ENCODE peak calls at places on chromosome 12, in ten cellular contexts. M is osteoblast; U is WERI-Rb-1; K is PC-3; I is mammary epithelial cell; C is colonic mucosa; E is tibial artery; H is CD4-positive, alpha-beta T cell; D is AG04450; G is GM23248. S is an unnamed sample. For H3K9me3, the result is how much of the 10 kb centered on the place peaks cover.

GRCh38 chr12:111192657-111193056 is 176.2 kb downstream of the PHETA1 start:
- DNase-seq in M (no peak), U (no peak), K (no peak), I (peak), C (no peak), E (no peak), H (no peak), D (no peak), G (peak), S (no peak)

GRCh38 chr12:3725267-3726115 is 27.4 kb downstream of the CRACR2A start:
- DNase-seq in M (peak), U (no peak), K (no peak), I (no peak), C (no peak), E (no peak), H (no peak), D (no peak), G (peak), S (no peak)

GRCh38 chr12:108789546-108789945 is 58.2 kb upstream of the CORO1C start:
- DNase-seq in M (peak), U (no peak), K (no peak), I (no peak), C (no peak), E (no peak), H (no peak), D (no peak), G (peak), S (no peak)

GRCh38 chr12:68094645-68095395 is 64.7 kb downstream of the IFNG start:
- DNase-seq in M (no peak), U (no peak), K (no peak), I (no peak), C (no peak), E (no peak), H (no peak), D (no peak), G (no peak), S (no peak)

GRCh38 chr12:110565919-110566871 is 16.9 kb downstream of the PPTC7 start:
- DNase-seq in M (no peak), U (no peak), K (peak), I (peak), C (no peak), E (no peak), H (no peak), D (no peak), G (no peak), S (no peak)

GRCh38 chr12:114319422-114319821 is 86.5 kb downstream of the TBX5 start:
- DNase-seq in M (no peak), U (no peak), K (no peak), I (no peak), C (no peak), E (no peak), H (no peak), D (no peak), G (peak), S (no peak)

GRCh38 chr12:80778005-80778541 is 61.4 kb downstream of the MYF5 start:
- DNase-seq in M (no peak), U (no peak), K (peak), I (peak), C (peak), E (peak), H (no peak), D (peak), G (peak), S (no peak)

GRCh38 chr12:111409403-111410228 is 3.9 kb downstream of the SH2B3 start:
- DNase-seq in M (peak), U (no peak), K (no peak), I (peak), C (no peak), E (peak), H (no peak), D (no peak), G (peak), S (no peak)

GRCh38 chr12:75744607-75745256 is 233.3 kb upstream of the KRR1 start:
- DNase-seq in M (no peak), U (no peak), K (no peak), I (no peak), C (no peak), E (no peak), H (no peak), D (no peak), G (no peak), S (no peak)

GRCh38 chr12:120939523-120939922 is 35.4 kb upstream of the SPPL3 start:
- DNase-seq in M (no peak), U (no peak), K (no peak), I (no peak), C (no peak), E (peak), H (no peak), D (no peak), G (no peak), S (no peak)

GRCh38 chr12:124790650-124791400 is 72.8 kb downstream of the SCARB1 start:
- DNase-seq in M (peak), U (no peak), K (no peak), I (no peak), C (no peak), E (no peak), H (no peak), D (no peak), G (no peak), S (no peak)

GRCh38 chr12:123036471-123037285 is 56.2 kb downstream of the ARL6IP4 start:
- DNase-seq in M (no peak), U (no peak), K (no peak), I (no peak), C (no peak), E (no peak), H (no peak), D (no peak), G (no peak), S (no peak)

GRCh38 chr12:29314421-29314820 is 66.6 kb downstream of the ERGIC2 start:
- DNase-seq in M (no peak), U (peak), K (no peak), I (no peak), C (no peak), E (no peak), H (no peak), D (no peak), G (no peak), S (no peak)

GRCh38 chr12:48969847-48970701 is 1.5 kb downstream of the WNT10B start:
- DNase-seq in M (peak), U (no peak), K (no peak), I (no peak), C (no peak), E (no peak), H (no peak), D (no peak), G (peak), S (no peak)

GRCh38 chr12:112881602-112882001 is 25.2 kb upstream of the OAS1 start:
- DNase-seq in M (no peak), U (peak), K (no peak), I (no peak), C (no peak), E (no peak), H (no peak), D (no peak), G (no peak), S (no peak)

GRCh38 chr12:6603095-6603567 is 4.0 kb downstream of the CHD4 start:
- DNase-seq in M (peak), U (peak), K (no peak), I (peak), C (peak), E (peak), H (peak), D (no peak), G (peak), S (no peak)

GRCh38 chr12:123942277-123942653 is 30.4 kb downstream of the CCDC92 start:
- DNase-seq in M (peak), U (no peak), K (peak), I (peak), C (no peak), E (no peak), H (no peak), D (peak), G (peak), S (no peak)

GRCh38 chr12:124448955-124449622 is 118.3 kb downstream of the NCOR2 start:
- DNase-seq in M (no peak), U (no peak), K (no peak), I (no peak), C (no peak), E (no peak), H (no peak), D (no peak), G (no peak), S (no peak)

GRCh38 chr12:25496098-25496587 is 56.9 kb downstream of the LMNTD1 start:
- DNase-seq in M (peak), U (no peak), K (no peak), I (no peak), C (no peak), E (no peak), H (no peak), D (no peak), G (peak), S (no peak)

GRCh38 chr12:54368709-54369596 is 4.7 kb upstream of the GPR84 start:
- DNase-seq in M (peak), U (peak), K (peak), I (peak), C (peak), E (peak), H (peak), D (peak), G (peak), S (peak)

GRCh38 chr12:112762753-112763152 is 28.8 kb upstream of the RPH3A start:
- DNase-seq in M (no peak), U (no peak), K (no peak), I (no peak), C (no peak), E (no peak), H (no peak), D (no peak), G (no peak), S (no peak)

GRCh38 chr12:108637222-108637621 is 3.5 kb upstream of the SELPLG start:
- DNase-seq in M (no peak), U (no peak), K (no peak), I (no peak), C (no peak), E (no peak), H (no peak), D (no peak), G (no peak), S (no peak)

GRCh38 chr12:130768120-130768519 is 52.0 kb upstream of the RIMBP2 start:
- DNase-seq in M (no peak), U (no peak), K (peak), I (peak), C (no peak), E (no peak), H (no peak), D (no peak), G (no peak), S (no peak)

GRCh38 chr12:92462049-92462448 is 240.7 kb upstream of the PLEKHG7 start:
- DNase-seq in M (no peak), U (no peak), K (no peak), I (no peak), C (no peak), E (no peak), H (no peak), D (no peak), G (no peak), S (no peak)

GRCh38 chr12:88375301-88375959 is 204.8 kb downstream of the KITLG start:
- DNase-seq in M (no peak), U (no peak), K (no peak), I (peak), C (no peak), E (no peak), H (no peak), D (no peak), G (no peak), S (no peak)

GRCh38 chr12:9880532-9880931 is 757 bp upstream of the KLRF2 start:
- DNase-seq in M (no peak), U (no peak), K (no peak), I (no peak), C (no peak), E (no peak), H (no peak), D (no peak), G (peak), S (no peak)

GRCh38 chr12:23694920-23695319 is 254.6 kb downstream of the SOX5 start:
- DNase-seq in M (no peak), U (no peak), K (no peak), I (no peak), C (no peak), E (no peak), H (no peak), D (no peak), G (no peak), S (no peak)

GRCh38 chr12:115597157-115597712 is 680.3 kb downstream of the MED13L start:
- DNase-seq in M (no peak), U (no peak), K (peak), I (peak), C (no peak), E (no peak), H (no peak), D (peak), G (peak), S (no peak)

GRCh38 chr12:83958997-83959396 is 953.6 kb downstream of the SLC6A15 start:
- DNase-seq in M (no peak), U (no peak), K (peak), I (peak), C (no peak), E (no peak), H (no peak), D (no peak), G (peak), S (no peak)

GRCh38 chr12:108482717-108483212 is 32.3 kb upstream of the FICD start:
- DNase-seq in M (no peak), U (no peak), K (peak), I (peak), C (no peak), E (no peak), H (no peak), D (no peak), G (peak), S (no peak)

GRCh38 chr12:131038961-131039360 is 85.3 kb downstream of the ADGRD1 start:
- DNase-seq in M (peak), U (no peak), K (no peak), I (no peak), C (no peak), E (no peak), H (no peak), D (no peak), G (no peak), S (no peak)

GRCh38 chr12:106499628-106500027 is 83.2 kb upstream of the RFX4 start:
- DNase-seq in M (no peak), U (no peak), K (no peak), I (no peak), C (no peak), E (no peak), H (no peak), D (no peak), G (no peak), S (no peak)

GRCh38 chr12:3138896-3139590 is 61.9 kb downstream of the TSPAN9 start:
- DNase-seq in M (peak), U (no peak), K (no peak), I (no peak), C (no peak), E (no peak), H (no peak), D (no peak), G (no peak), S (no peak)

GRCh38 chr12:91094036-91094660 is 17.1 kb downstream of the LUM start:
- DNase-seq in M (no peak), U (no peak), K (peak), I (peak), C (no peak), E (no peak), H (no peak), D (no peak), G (peak), S (no peak)

GRCh38 chr12:112841240-112841639 is 49.7 kb downstream of the RPH3A start:
- DNase-seq in M (no peak), U (no peak), K (no peak), I (no peak), C (no peak), E (no peak), H (no peak), D (no peak), G (no peak), S (no peak)

GRCh38 chr12:76441016-76441415 is 92.8 kb upstream of the BBS10 start:
- DNase-seq in M (no peak), U (no peak), K (no peak), I (no peak), C (no peak), E (no peak), H (no peak), D (no peak), G (no peak), S (no peak)

GRCh38 chr12:3049176-3049575 is 28.0 kb upstream of the TSPAN9 start:
- DNase-seq in M (peak), U (no peak), K (no peak), I (no peak), C (no peak), E (no peak), H (no peak), D (no peak), G (no peak), S (no peak)

DNA sequence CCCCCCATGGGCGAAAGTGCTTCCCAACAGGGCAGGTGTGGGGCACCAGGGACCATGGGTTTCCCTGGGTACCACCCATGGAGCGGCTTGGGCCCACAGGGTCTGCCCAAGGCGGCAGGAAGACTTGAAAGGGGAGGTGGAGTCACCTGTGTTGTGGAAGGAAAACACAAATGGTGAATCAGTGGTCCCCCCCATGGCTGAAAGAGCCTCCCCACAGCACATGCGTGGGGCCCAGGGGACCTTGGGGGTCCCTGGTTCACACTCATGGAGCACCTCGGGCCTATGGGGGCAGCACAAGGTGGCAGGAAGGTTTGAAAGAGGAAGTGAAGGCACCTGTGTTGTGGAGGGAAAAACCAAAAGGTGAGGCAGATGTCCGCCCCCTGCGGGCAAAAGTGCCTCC is 581.9 kb downstream of the ALG10 start:
- DNase-seq in M (no peak), U (no peak), K (no peak), I (no peak), C (no peak), E (no peak), H (no peak), D (no peak), G (no peak), S (no peak)
- H3K9me3 ChIP-seq in M (under half), U (under half), K (under half), I (under half), C (under half), E (half or more), H (half or more), D (half or more), G (under half), S (half or more)

DNA sequence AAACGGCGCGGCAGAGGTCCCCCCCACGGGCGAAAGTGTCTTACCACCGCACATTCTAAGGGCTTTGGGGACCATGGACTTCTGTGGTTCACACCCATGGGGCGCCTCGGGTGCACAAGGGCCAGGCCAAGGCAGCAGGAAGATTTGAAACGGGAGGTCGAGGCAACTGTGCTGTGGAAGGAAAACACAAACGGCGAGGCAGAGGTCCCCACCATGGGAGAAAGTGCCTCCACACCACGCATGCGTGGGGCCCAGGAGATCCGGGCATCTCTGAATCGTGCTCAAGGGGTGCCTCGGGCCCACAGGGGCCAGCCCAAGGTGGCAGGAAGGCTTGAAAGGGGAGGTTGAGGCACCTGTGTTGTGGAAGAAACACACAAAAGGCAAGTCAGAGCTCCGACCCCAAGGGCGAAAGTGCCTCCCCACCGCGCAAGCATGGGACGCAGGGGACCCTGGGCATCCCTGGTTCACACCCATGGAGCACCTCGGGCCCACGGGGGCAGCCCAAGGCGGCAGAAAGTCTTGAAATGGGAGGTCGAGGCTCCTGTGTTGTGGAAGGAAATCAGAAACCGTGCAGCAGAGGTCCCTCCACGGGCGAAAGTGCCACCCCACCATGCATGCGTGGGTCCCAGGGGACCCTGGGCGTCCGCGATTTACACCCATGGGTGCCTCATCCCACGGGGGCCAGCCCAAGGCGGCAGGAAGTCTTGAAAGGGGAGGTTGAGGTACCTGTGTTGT is 371.0 kb downstream of the ALG10 start:
- DNase-seq in M (peak), U (peak), K (no peak), I (no peak), C (no peak), E (peak), H (no peak), D (no peak), G (no peak), S (no peak)
- H3K9me3 ChIP-seq in M (under half), U (under half), K (under half), I (half or more), C (under half), E (under half), H (under half), D (half or more), G (under half), S (half or more)

GRCh38 chr12:195951-196350 is 18.0 kb downstream of the SLC6A12 start:
- DNase-seq in M (no peak), U (no peak), K (no peak), I (no peak), C (no peak), E (no peak), H (no peak), D (no peak), G (no peak), S (no peak)
- H3K9me3 ChIP-seq in M (under half), U (under half), K (under half), I (under half), C (under half), E (under half), H (under half), D (under half), G (under half), S (under half)

DNA sequence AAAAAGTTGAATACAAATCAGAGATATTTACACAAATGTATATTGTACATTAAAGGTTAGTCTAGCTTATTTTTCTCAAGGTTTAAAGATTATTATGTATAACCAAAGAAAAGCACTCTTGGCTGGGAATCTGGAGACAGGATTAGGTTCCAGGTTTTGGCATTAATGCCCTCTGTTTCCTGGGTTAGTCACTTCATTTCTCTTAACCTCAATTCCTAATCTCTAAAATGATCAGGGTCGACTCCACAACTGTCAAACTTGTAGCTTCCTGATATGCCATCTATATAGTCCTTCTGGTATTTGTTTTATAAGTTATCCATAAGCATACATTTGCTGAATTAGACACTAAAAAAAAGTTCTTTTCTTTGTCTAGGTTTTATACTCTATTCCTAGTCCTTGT is 2.6 kb downstream of the ITPR2 start:
- DNase-seq in M (no peak), U (no peak), K (no peak), I (no peak), C (no peak), E (no peak), H (no peak), D (no peak), G (no peak), S (no peak)
- H3K9me3 ChIP-seq in M (under half), U (under half), K (under half), I (under half), C (under half), E (under half), H (under half), D (under half), G (under half), S (under half)

GRCh38 chr12:56863789-56864188 is 70.4 kb downstream of the SDR9C7 start:
- DNase-seq in M (no peak), U (no peak), K (no peak), I (no peak), C (no peak), E (no peak), H (no peak), D (no peak), G (no peak), S (no peak)
- H3K9me3 ChIP-seq in M (under half), U (under half), K (half or more), I (under half), C (under half), E (under half), H (half or more), D (under half), G (under half), S (under half)

GRCh38 chr12:59929091-59929490 is 333.3 kb downstream of the SLC16A7 start:
- DNase-seq in M (no peak), U (no peak), K (peak), I (peak), C (no peak), E (no peak), H (no peak), D (no peak), G (peak), S (no peak)

GRCh38 chr12:59928416-59928815 is 332.6 kb downstream of the SLC16A7 start:
- DNase-seq in M (no peak), U (no peak), K (peak), I (peak), C (no peak), E (no peak), H (no peak), D (no peak), G (peak), S (no peak)

DNA sequence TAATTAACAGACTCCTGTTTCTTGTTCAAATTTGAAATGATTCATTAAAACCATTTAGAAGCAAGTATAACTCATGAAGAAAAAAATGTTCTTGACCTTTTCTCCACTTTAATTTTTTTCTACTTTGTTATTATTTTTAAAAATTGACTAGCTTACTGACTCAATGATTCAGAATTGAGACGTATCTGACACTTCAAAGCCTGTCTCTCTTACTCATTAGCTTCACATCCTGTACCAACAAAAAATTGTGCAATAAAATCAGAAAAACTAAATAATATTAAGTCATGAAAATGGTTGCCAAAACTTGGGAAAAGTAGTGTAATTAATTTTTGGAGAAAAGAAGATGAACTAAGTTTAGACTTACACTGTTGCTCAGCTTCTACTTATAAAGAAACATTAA is 331.2 kb downstream of the SLC16A7 start:
- DNase-seq in M (no peak), U (no peak), K (peak), I (peak), C (no peak), E (no peak), H (no peak), D (no peak), G (peak), S (no peak)
- H3K9me3 ChIP-seq in M (under half), U (under half), K (under half), I (under half), C (under half), E (under half), H (under half), D (under half), G (under half), S (under half)

S was measured in esophagus squamous epithelium.